ENCODE peak calls at places on chromosome 16, in seven cellular contexts. L, Q, N, H, P, G and V are unnamed samples.

GRCh38 chr16:67145746-67146145 is 5.1 kb downstream of the B3GNT9 start:
- DNase-seq in L (no peak), Q (no peak), N (peak; percentile 18), H (no peak), P (no peak), G (no peak), V (no peak)

GRCh38 chr16:50474138-50474537 is 74.1 kb upstream of the NKD1 start:
- DNase-seq in L (no peak), Q (peak; percentile 9), N (no peak), H (peak; percentile 25), P (no peak), G (no peak), V (no peak)

GRCh38 chr16:81841709-81842108 is 62.6 kb downstream of the PLCG2 start:
- DNase-seq in L (no peak), Q (no peak), N (no peak), H (no peak), P (no peak), G (no peak), V (no peak)

GRCh38 chr16:48317614-48318013 is 67.6 kb downstream of the SIAH1 start:
- DNase-seq in L (no peak), Q (peak; percentile 43), N (no peak), H (no peak), P (no peak), G (no peak), V (no peak)

GRCh38 chr16:48965391-48965790 is 316.2 kb downstream of the CBLN1 start:
- DNase-seq in L (no peak), Q (no peak), N (no peak), H (no peak), P (no peak), G (no peak), V (no peak)

GRCh38 chr16:72122916-72123315 is 29.3 kb downstream of the DHX38 start:
- DNase-seq in L (no peak), Q (no peak), N (no peak), H (peak; percentile 61), P (no peak), G (no peak), V (no peak)

GRCh38 chr16:56409195-56409594 is 16.1 kb downstream of the AMFR start:
- DNase-seq in L (no peak), Q (peak; percentile 91), N (no peak), H (no peak), P (peak; percentile 65), G (no peak), V (no peak)

GRCh38 chr16:88705746-88706287 is 391 bp downstream of the RNF166 start:
- DNase-seq in L (no peak), Q (no peak), N (no peak), H (no peak), P (no peak), G (no peak), V (no peak)

GRCh38 chr16:85055503-85056210 is 28.1 kb downstream of the KIAA0513 start:
- DNase-seq in L (peak; percentile 86), Q (no peak), N (no peak), H (no peak), P (no peak), G (no peak), V (no peak)

GRCh38 chr16:59290718-59291117 is 556.6 kb upstream of the GOT2 start:
- DNase-seq in L (no peak), Q (no peak), N (no peak), H (no peak), P (no peak), G (no peak), V (no peak)

GRCh38 chr16:21260870-21261791 is 17.0 kb downstream of the CRYM start:
- DNase-seq in L (peak; percentile 85), Q (peak; percentile 84), N (peak; percentile 71), H (no peak), P (peak; percentile 86), G (no peak), V (no peak)

GRCh38 chr16:22945361-22945760 is 131.4 kb downstream of the HS3ST2 start:
- DNase-seq in L (no peak), Q (peak; percentile 42), N (no peak), H (no peak), P (no peak), G (no peak), V (no peak)

GRCh38 chr16:82639666-82640336 is 13.0 kb downstream of the CDH13 start:
- DNase-seq in L (peak; percentile 62), Q (peak; percentile 67), N (no peak), H (no peak), P (peak; percentile 71), G (peak; percentile 56), V (no peak)

GRCh38 chr16:57422026-57422944 is 17.7 kb downstream of the CCL17 start:
- DNase-seq in L (no peak), Q (peak; percentile 52), N (no peak), H (no peak), P (no peak), G (peak; percentile 80), V (no peak)

GRCh38 chr16:9370071-9370491 is 278.6 kb downstream of the HAPSTR1 start:
- DNase-seq in L (no peak), Q (no peak), N (no peak), H (no peak), P (no peak), G (no peak), V (no peak)

GRCh38 chr16:9126609-9127008 is 35.2 kb downstream of the HAPSTR1 start:
- DNase-seq in L (peak; percentile 35), Q (no peak), N (no peak), H (no peak), P (no peak), G (peak; percentile 13), V (no peak)

GRCh38 chr16:75092777-75093176 is 23.8 kb downstream of the LDHD start:
- DNase-seq in L (no peak), Q (no peak), N (peak; percentile 74), H (no peak), P (no peak), G (no peak), V (no peak)

GRCh38 chr16:75236232-75236631 is 15.2 kb downstream of the BCAR1 start:
- DNase-seq in L (no peak), Q (no peak), N (no peak), H (no peak), P (no peak), G (no peak), V (no peak)

GRCh38 chr16:50213939-50214519 is 52.3 kb upstream of the ADCY7 start:
- DNase-seq in L (no peak), Q (peak; percentile 67), N (no peak), H (no peak), P (no peak), G (no peak), V (no peak)

GRCh38 chr16:70601576-70602575 is 44.5 kb upstream of the IL34 start:
- DNase-seq in L (no peak), Q (no peak), N (no peak), H (no peak), P (no peak), G (no peak), V (no peak)

GRCh38 chr16:12059216-12059769 is 82.8 kb downstream of the SNX29 start:
- DNase-seq in L (no peak), Q (no peak), N (peak; percentile 86), H (no peak), P (no peak), G (no peak), V (no peak)

GRCh38 chr16:81553080-81553813 is 108.6 kb downstream of the CMIP start:
- DNase-seq in L (no peak), Q (peak; percentile 46), N (peak; percentile 62), H (no peak), P (peak; percentile 71), G (no peak), V (no peak)

GRCh38 chr16:1564325-1564724 is 30.9 kb downstream of the TMEM204 start:
- DNase-seq in L (no peak), Q (no peak), N (no peak), H (no peak), P (no peak), G (no peak), V (no peak)
- TF ChIP-seq CTCF in L (peak; percentile 3), Q (no peak), N (no peak), H (no peak), P (no peak), G (no peak), V (peak; percentile 25)

DNA sequence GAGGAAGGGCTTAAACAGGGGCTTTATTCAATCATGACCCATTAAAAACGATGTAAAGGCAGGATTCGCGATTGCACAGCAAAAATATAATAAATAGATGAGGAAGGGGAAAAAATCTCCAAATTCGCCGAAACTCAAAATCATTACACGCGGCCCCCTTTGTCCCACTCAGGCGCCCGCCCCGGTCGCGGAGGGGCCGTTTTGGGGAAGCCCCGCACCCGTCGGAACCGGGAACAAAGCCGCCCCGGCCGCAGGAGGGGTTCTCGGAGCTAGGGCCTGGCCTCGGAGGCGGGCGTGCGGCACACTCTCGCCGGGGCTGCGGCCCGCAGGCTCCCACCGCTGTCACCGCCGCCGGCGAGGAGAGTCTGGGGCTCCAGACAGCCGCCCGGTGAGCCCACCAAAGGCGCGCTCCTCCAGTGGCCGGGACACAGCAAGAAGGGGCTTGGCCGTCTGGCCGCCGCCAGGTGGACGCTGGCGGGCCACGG is 521 bp downstream of the C16orf87 start:
- DNase-seq in L (no peak), Q (peak; percentile 14), N (peak; percentile 84), H (peak; percentile 88), P (peak; percentile 73), G (no peak), V (no peak)
- TF ChIP-seq CTCF in L (no peak), Q (no peak), N (no peak), H (no peak), P (no peak), G (no peak), V (no peak)

GRCh38 chr16:78005881-78006280 is 16.5 kb upstream of the CLEC3A start:
- DNase-seq in L (no peak), Q (no peak), N (no peak), H (no peak), P (no peak), G (no peak), V (no peak)
- TF ChIP-seq CTCF in L (no peak), Q (no peak), N (no peak), H (no peak), P (no peak), G (no peak), V (no peak)

GRCh38 chr16:54934536-54935410 is 4.1 kb downstream of the IRX5 start:
- DNase-seq in L (no peak), Q (peak; percentile 67), N (peak; percentile 79), H (peak; percentile 90), P (no peak), G (no peak), V (no peak)
- TF ChIP-seq CTCF in L (no peak), Q (peak; percentile 38), N (no peak), H (no peak), P (no peak), G (no peak), V (no peak)

GRCh38 chr16:4407543-4408322 is 8.7 kb downstream of the CORO7 start:
- DNase-seq in L (no peak), Q (no peak), N (peak; percentile 69), H (no peak), P (no peak), G (peak; percentile 86), V (no peak)

GRCh38 chr16:4408323-4408690 is 8.1 kb downstream of the CORO7 start:
- DNase-seq in L (no peak), Q (no peak), N (no peak), H (no peak), P (no peak), G (no peak), V (no peak)

GRCh38 chr16:4411684-4412083 is 4.7 kb downstream of the CORO7 start:
- DNase-seq in L (no peak), Q (no peak), N (peak; percentile 86), H (no peak), P (no peak), G (peak; percentile 86), V (no peak)

GRCh38 chr16:4410335-4411075 is 5.9 kb downstream of the CORO7 start:
- DNase-seq in L (peak; percentile 84), Q (peak; percentile 38), N (no peak), H (no peak), P (no peak), G (peak; percentile 91), V (no peak)

GRCh38 chr16:4409081-4409932 is 7.1 kb downstream of the CORO7 start:
- DNase-seq in L (no peak), Q (peak; percentile 44), N (peak; percentile 66), H (no peak), P (no peak), G (no peak), V (no peak)
- TF ChIP-seq CTCF in L (no peak), Q (peak; percentile 46), N (no peak), H (no peak), P (no peak), G (no peak), V (no peak)